ENCODE peak calls at places on chromosomes 13 and 19, in seven cellular contexts. D, T, X, C, B, W and N are unnamed samples.

GRCh38 chr19:9370747-9371619 is 8.2 kb downstream of the ZNF177 start:
- DNase-seq in C (no peak), W (no peak), D (no peak), B (no peak), T (no peak), X (no peak), N (no peak)

GRCh38 chr13:45941261-45941660 is 89.7 kb upstream of the SIAH3 start:
- DNase-seq in D (peak; percentile 14), X (no peak), T (no peak), C (no peak), W (no peak), B (peak; percentile 11), N (no peak)

GRCh38 chr13:38090913-38091312 is 221.3 kb upstream of the TRPC4 start:
- DNase-seq in X (no peak), B (no peak), T (no peak), D (no peak), C (no peak), W (no peak), N (no peak)

GRCh38 chr13:42047561-42048322 is 706 bp upstream of the DGKH start:
- DNase-seq in W (peak; percentile 95), C (no peak), D (peak; percentile 57), X (peak; percentile 76), T (peak; percentile 53), B (peak; percentile 45), N (peak; percentile 53)

GRCh38 chr19:3586124-3586626 is 897 bp downstream of the GIPC3 start:
- DNase-seq in X (no peak), D (peak; percentile 77), C (peak; percentile 63), T (no peak), B (peak; percentile 33), W (peak; percentile 76), N (peak; percentile 61)

GRCh38 chr13:113591750-113592149 is 7.2 kb downstream of the TFDP1 start:
- DNase-seq in W (peak; percentile 35), X (peak; percentile 44), D (no peak), B (peak; percentile 2), C (no peak), T (no peak), N (no peak)

GRCh38 chr19:44803442-44804428 is 5.2 kb upstream of the BCAM start:
- DNase-seq in W (peak; percentile 23), D (no peak), X (no peak), C (no peak), B (no peak), T (no peak), N (no peak)

GRCh38 chr13:27393101-27393500 is 31.3 kb upstream of the GTF3A start:
- DNase-seq in W (no peak), C (no peak), B (no peak), T (no peak), D (no peak), X (no peak), N (no peak)

GRCh38 chr19:19098703-19099632 is 35.2 kb downstream of the SLC25A42 start:
- DNase-seq in C (no peak), T (no peak), W (peak; percentile 55), X (peak; percentile 71), B (no peak), D (no peak), N (no peak)

GRCh38 chr13:45879666-45880065 is 28.1 kb upstream of the SIAH3 start:
- DNase-seq in X (no peak), D (peak; percentile 50), B (no peak), T (no peak), C (no peak), W (no peak), N (peak; percentile 26)

GRCh38 chr13:107641574-107641973 is 573.8 kb downstream of the LIG4 start:
- DNase-seq in X (no peak), D (no peak), B (no peak), T (no peak), W (no peak), C (no peak), N (no peak)

GRCh38 chr13:27658569-27658968 is 36.9 kb downstream of the POLR1D start:
- DNase-seq in B (no peak), W (no peak), T (no peak), D (no peak), X (no peak), C (no peak), N (no peak)

GRCh38 chr19:17429661-17430101 is 9.8 kb downstream of the MVB12A start:
- DNase-seq in W (peak; percentile 46), D (no peak), T (no peak), C (no peak), X (no peak), B (no peak), N (no peak)

GRCh38 chr19:17420267-17420924 is 549 bp downstream of the MVB12A start:
- DNase-seq in D (peak; percentile 59), B (peak; percentile 16), T (no peak), W (peak; percentile 84), C (peak; percentile 47), X (peak; percentile 76), N (peak; percentile 40)

GRCh38 chr19:17423429-17424208 is 3.8 kb downstream of the MVB12A start:
- DNase-seq in B (no peak), T (no peak), W (peak; percentile 52), D (no peak), X (no peak), C (no peak), N (no peak)

GRCh38 chr19:17421942-17422341 is 2.1 kb downstream of the MVB12A start:
- DNase-seq in T (no peak), C (no peak), D (no peak), X (no peak), B (no peak), W (peak; percentile 54), N (no peak)

GRCh38 chr19:17424743-17425365 is 5.0 kb downstream of the MVB12A start:
- DNase-seq in C (no peak), X (no peak), W (peak; percentile 93), T (no peak), D (peak; percentile 92), B (peak; percentile 41), N (peak; percentile 80)
- TF ChIP-seq CTCF in C (no peak), X (peak; percentile 24), W (peak; percentile 31), T (peak; percentile 63), D (peak; percentile 51), B (peak; percentile 47), N (no peak)

GRCh38 chr19:38554676-38555141 is 63.0 kb downstream of the MAP4K1 start:
- DNase-seq in B (no peak), D (no peak), X (no peak), T (no peak), W (no peak), C (no peak), N (no peak)

GRCh38 chr19:38555200-38555599 is 62.6 kb downstream of the MAP4K1 start:
- DNase-seq in B (no peak), T (no peak), X (no peak), C (no peak), W (no peak), D (no peak), N (no peak)

GRCh38 chr19:38557205-38557799 is 60.5 kb downstream of the MAP4K1 start:
- DNase-seq in B (no peak), D (no peak), T (no peak), C (no peak), W (peak; percentile 55), X (peak; percentile 72), N (no peak)

GRCh38 chr19:38559428-38560401 is 58.0 kb downstream of the MAP4K1 start:
- DNase-seq in X (no peak), C (no peak), B (no peak), W (peak; percentile 53), T (peak; percentile 99), D (no peak), N (no peak)

DNA sequence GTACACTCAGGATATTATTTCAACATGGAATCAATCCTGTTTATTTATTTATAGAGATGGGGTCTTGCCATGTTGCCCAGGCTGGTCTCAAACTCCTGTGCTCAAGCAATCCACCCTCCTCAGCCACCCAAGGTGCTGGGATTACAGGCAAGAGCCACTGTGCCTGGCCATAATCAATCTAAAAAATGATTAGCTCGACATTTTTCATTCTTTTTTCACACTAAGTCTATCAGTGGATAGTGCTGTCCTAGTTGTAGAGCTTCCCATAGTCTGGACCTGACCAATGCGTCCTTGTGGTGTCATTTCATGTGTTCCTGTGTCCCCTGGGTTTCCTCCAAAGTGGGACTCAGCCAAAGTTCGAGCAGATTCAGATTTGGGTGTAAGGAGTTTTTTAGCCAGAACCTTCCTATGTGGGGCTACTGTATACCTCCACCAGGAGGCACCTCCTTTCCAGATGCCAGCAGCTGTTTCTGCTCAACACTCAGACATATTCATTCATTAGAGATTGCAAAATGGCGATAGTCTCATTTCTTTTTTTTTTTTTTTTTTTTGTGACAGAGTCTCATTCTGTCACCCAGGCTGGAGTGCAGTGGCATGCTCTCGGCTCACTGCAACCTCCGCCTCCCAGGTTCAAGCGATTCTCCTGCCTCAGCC is 61.1 kb downstream of the MAP4K1 start:
- DNase-seq in W (no peak), X (no peak), B (no peak), T (no peak), D (no peak), C (no peak), N (no peak)
- TF ChIP-seq CTCF in W (peak; percentile 8), X (no peak), B (no peak), T (peak; percentile 72), D (no peak), C (no peak), N (no peak)

GRCh38 chr13:20492641-20493040 is 33.0 kb downstream of the CRYL1 start:
- DNase-seq in X (no peak), D (peak; percentile 62), W (no peak), B (peak; percentile 39), C (no peak), T (peak; percentile 25), N (peak; percentile 40)

GRCh38 chr13:20494656-20495055 is 31.0 kb downstream of the CRYL1 start:
- DNase-seq in B (no peak), T (peak; percentile 30), X (no peak), C (no peak), D (no peak), W (no peak), N (no peak)

GRCh38 chr13:20487927-20488326 is 37.7 kb downstream of the CRYL1 start:
- DNase-seq in X (no peak), D (no peak), T (no peak), W (no peak), B (peak; percentile 19), C (no peak), N (no peak)

GRCh38 chr13:20492036-20492435 is 33.6 kb downstream of the CRYL1 start:
- DNase-seq in B (no peak), C (no peak), W (no peak), X (no peak), D (no peak), T (no peak), N (no peak)

DNA sequence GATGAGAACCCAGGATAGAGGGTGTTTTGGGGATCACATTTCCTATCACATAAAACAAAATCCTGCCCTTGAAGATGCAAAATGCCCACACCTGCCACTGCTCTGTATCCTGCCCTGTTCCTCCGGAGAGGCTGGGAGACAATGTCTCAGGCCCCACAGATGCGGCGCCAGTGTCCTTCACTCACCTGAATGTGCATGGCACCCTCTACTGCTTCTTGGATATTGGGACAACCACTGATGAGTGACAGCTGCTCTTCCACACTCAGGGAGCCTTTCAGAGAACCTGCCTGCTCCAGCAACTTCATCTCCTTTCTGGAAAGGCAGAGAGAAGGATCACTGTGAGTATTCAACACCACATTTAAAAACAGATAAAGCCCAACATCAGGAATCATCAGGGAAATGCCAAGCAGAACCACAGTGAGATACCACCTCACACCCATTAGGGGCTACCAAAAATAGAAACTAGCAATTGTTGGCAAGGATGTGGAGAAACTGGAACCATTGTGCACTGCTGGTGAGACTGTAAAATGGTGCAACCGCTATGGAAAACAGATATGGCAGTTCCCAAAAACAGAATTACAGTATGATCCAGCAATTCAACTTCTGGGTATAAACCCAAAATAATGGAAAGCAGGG is 36.4 kb downstream of the CRYL1 start:
- DNase-seq in C (peak; percentile 45), B (no peak), T (no peak), X (no peak), D (no peak), W (no peak), N (no peak)
- TF ChIP-seq CTCF in C (peak; percentile 86), B (no peak), T (no peak), X (no peak), D (no peak), W (no peak), N (no peak)

GRCh38 chr13:100800283-100800875 is 125.8 kb upstream of the TMTC4 start:
- DNase-seq in T (no peak), X (no peak), C (no peak), B (no peak), D (no peak), W (no peak), N (no peak)
- TF ChIP-seq CTCF in T (no peak), X (no peak), C (no peak), B (no peak), D (no peak), W (no peak), N (no peak)